ENCODE peak calls at places on chromosomes 3 and 15, in seven cellular contexts. One of them, this sample, is unnamed.

GRCh38 chr3:150235799-150236198 is 172.3 kb upstream of the TSC22D2 start:
- DNase-seq in sigmoid colon: no peak
- DNase-seq in IMR-90: peak; percentile 91
- DNase-seq in effector memory CD4-positive, alpha-beta T cell: no peak
- DNase-seq in ovary: no peak
- DNase-seq in PC-3: peak; percentile 17
- DNase-seq in BE2C: no peak
- DNase-seq in this sample: no peak

GRCh38 chr15:98755138-98755537 is 106.8 kb downstream of the IGF1R start:
- DNase-seq in sigmoid colon: no peak
- DNase-seq in IMR-90: peak; percentile 29
- DNase-seq in effector memory CD4-positive, alpha-beta T cell: no peak
- DNase-seq in ovary: no peak
- DNase-seq in PC-3: no peak
- DNase-seq in BE2C: no peak
- DNase-seq in this sample: no peak

GRCh38 chr15:98850991-98851776 is 156.4 kb downstream of the PGPEP1L start:
- DNase-seq in sigmoid colon: peak; percentile 90
- DNase-seq in IMR-90: peak; percentile 70
- DNase-seq in effector memory CD4-positive, alpha-beta T cell: peak; percentile 50
- DNase-seq in ovary: peak; percentile 77
- DNase-seq in PC-3: peak; percentile 76
- DNase-seq in BE2C: peak; percentile 83
- DNase-seq in this sample: peak; percentile 71

GRCh38 chr15:34147371-34148140 is 45.7 kb downstream of the PGBD4 start:
- DNase-seq in sigmoid colon: no peak
- DNase-seq in IMR-90: peak; percentile 24
- DNase-seq in effector memory CD4-positive, alpha-beta T cell: no peak
- DNase-seq in ovary: no peak
- DNase-seq in PC-3: peak; percentile 78
- DNase-seq in BE2C: no peak
- DNase-seq in this sample: no peak

GRCh38 chr3:127192576-127193232 is at the start of gene PRR23E:
- DNase-seq in sigmoid colon: peak; percentile 36
- DNase-seq in IMR-90: no peak
- DNase-seq in effector memory CD4-positive, alpha-beta T cell: no peak
- DNase-seq in ovary: no peak
- DNase-seq in PC-3: no peak
- DNase-seq in BE2C: no peak
- DNase-seq in this sample: no peak

GRCh38 chr3:156677536-156677935 is 3.1 kb downstream of the TIPARP start:
- DNase-seq in sigmoid colon: no peak
- DNase-seq in IMR-90: no peak
- DNase-seq in effector memory CD4-positive, alpha-beta T cell: no peak
- DNase-seq in ovary: no peak
- DNase-seq in PC-3: no peak
- DNase-seq in BE2C: no peak
- DNase-seq in this sample: no peak

GRCh38 chr3:185439745-185440466 is 58.9 kb downstream of the TMEM41A start:
- DNase-seq in sigmoid colon: no peak
- DNase-seq in IMR-90: no peak
- DNase-seq in effector memory CD4-positive, alpha-beta T cell: no peak
- DNase-seq in ovary: no peak
- DNase-seq in PC-3: no peak
- DNase-seq in BE2C: no peak
- DNase-seq in this sample: no peak

GRCh38 chr3:27623085-27623753 is 98.9 kb downstream of the EOMES start:
- DNase-seq in sigmoid colon: no peak
- DNase-seq in IMR-90: peak; percentile 28
- DNase-seq in effector memory CD4-positive, alpha-beta T cell: no peak
- DNase-seq in ovary: no peak
- DNase-seq in PC-3: peak; percentile 77
- DNase-seq in BE2C: no peak
- DNase-seq in this sample: no peak

GRCh38 chr15:92079647-92080255 is 226.2 kb downstream of the SLCO3A1 start:
- DNase-seq in sigmoid colon: no peak
- DNase-seq in IMR-90: no peak
- DNase-seq in effector memory CD4-positive, alpha-beta T cell: no peak
- DNase-seq in ovary: no peak
- DNase-seq in PC-3: no peak
- DNase-seq in BE2C: no peak
- DNase-seq in this sample: no peak

GRCh38 chr3:156675744-156676466 is 1.5 kb downstream of the TIPARP start:
- DNase-seq in sigmoid colon: peak; percentile 66
- DNase-seq in IMR-90: peak; percentile 86
- DNase-seq in effector memory CD4-positive, alpha-beta T cell: peak; percentile 6
- DNase-seq in ovary: peak; percentile 17
- DNase-seq in PC-3: peak; percentile 99
- DNase-seq in BE2C: peak; percentile 38
- DNase-seq in this sample: peak; percentile 80

GRCh38 chr3:60579734-60580133 is 671.5 kb downstream of the FHIT start:
- DNase-seq in sigmoid colon: no peak
- DNase-seq in IMR-90: peak; percentile 90
- DNase-seq in effector memory CD4-positive, alpha-beta T cell: no peak
- DNase-seq in ovary: no peak
- DNase-seq in PC-3: peak; percentile 82
- DNase-seq in BE2C: peak; percentile 3
- DNase-seq in this sample: no peak

GRCh38 chr15:95347846-95348245 is 982.7 kb upstream of the NR2F2 start:
- DNase-seq in sigmoid colon: no peak
- DNase-seq in IMR-90: no peak
- DNase-seq in effector memory CD4-positive, alpha-beta T cell: no peak
- DNase-seq in ovary: no peak
- DNase-seq in PC-3: peak; percentile 8
- DNase-seq in BE2C: no peak
- DNase-seq in this sample: no peak

GRCh38 chr3:18284716-18285115 is 140.4 kb downstream of the SATB1 start:
- DNase-seq in sigmoid colon: no peak
- DNase-seq in IMR-90: no peak
- DNase-seq in effector memory CD4-positive, alpha-beta T cell: no peak
- DNase-seq in ovary: no peak
- DNase-seq in PC-3: no peak
- DNase-seq in BE2C: no peak
- DNase-seq in this sample: no peak

GRCh38 chr3:190586631-190587000 is 72.7 kb downstream of the IL1RAP start:
- DNase-seq in sigmoid colon: no peak
- DNase-seq in IMR-90: peak; percentile 62
- DNase-seq in effector memory CD4-positive, alpha-beta T cell: no peak
- DNase-seq in ovary: no peak
- DNase-seq in PC-3: peak; percentile 81
- DNase-seq in BE2C: no peak
- DNase-seq in this sample: no peak

GRCh38 chr15:66603301-66604179 is 37.7 kb upstream of the LCTL start:
- DNase-seq in sigmoid colon: peak; percentile 73
- DNase-seq in IMR-90: peak; percentile 62
- DNase-seq in effector memory CD4-positive, alpha-beta T cell: peak; percentile 18
- DNase-seq in ovary: peak; percentile 78
- DNase-seq in PC-3: peak; percentile 63
- DNase-seq in BE2C: peak; percentile 86
- DNase-seq in this sample: peak; percentile 93

GRCh38 chr3:189297957-189298356 is 126.2 kb downstream of the TPRG1 start:
- DNase-seq in sigmoid colon: no peak
- DNase-seq in IMR-90: no peak
- DNase-seq in effector memory CD4-positive, alpha-beta T cell: no peak
- DNase-seq in ovary: no peak
- DNase-seq in PC-3: peak; percentile 79
- DNase-seq in BE2C: no peak
- DNase-seq in this sample: no peak

GRCh38 chr3:23068016-23068728 is 135.0 kb upstream of the UBE2E2 start:
- DNase-seq in sigmoid colon: no peak
- DNase-seq in IMR-90: no peak
- DNase-seq in effector memory CD4-positive, alpha-beta T cell: no peak
- DNase-seq in ovary: no peak
- DNase-seq in PC-3: no peak
- DNase-seq in BE2C: no peak
- DNase-seq in this sample: peak; percentile 4

GRCh38 chr3:38404286-38404685 is 49.4 kb upstream of the ACVR2B start:
- DNase-seq in sigmoid colon: peak; percentile 86
- DNase-seq in IMR-90: peak; percentile 53
- DNase-seq in effector memory CD4-positive, alpha-beta T cell: no peak
- DNase-seq in ovary: no peak
- DNase-seq in PC-3: peak; percentile 57
- DNase-seq in BE2C: no peak
- DNase-seq in this sample: no peak

GRCh38 chr3:192422321-192422997 is 304.9 kb downstream of the FGF12 start:
- DNase-seq in sigmoid colon: no peak
- DNase-seq in IMR-90: no peak
- DNase-seq in effector memory CD4-positive, alpha-beta T cell: no peak
- DNase-seq in ovary: no peak
- DNase-seq in PC-3: peak; percentile 19
- DNase-seq in BE2C: no peak
- DNase-seq in this sample: no peak

GRCh38 chr3:48966367-48966766 is 23.7 kb upstream of the P4HTM start:
- DNase-seq in sigmoid colon: no peak
- DNase-seq in IMR-90: peak; percentile 3
- DNase-seq in effector memory CD4-positive, alpha-beta T cell: no peak
- DNase-seq in ovary: no peak
- DNase-seq in PC-3: no peak
- DNase-seq in BE2C: no peak
- DNase-seq in this sample: no peak

GRCh38 chr15:87874896-87875661 is 381.5 kb downstream of the NTRK3 start:
- DNase-seq in sigmoid colon: peak; percentile 65
- DNase-seq in IMR-90: peak; percentile 65
- DNase-seq in effector memory CD4-positive, alpha-beta T cell: no peak
- DNase-seq in ovary: no peak
- DNase-seq in PC-3: no peak
- DNase-seq in BE2C: no peak
- DNase-seq in this sample: no peak

GRCh38 chr15:99582508-99582960 is 16.8 kb downstream of the MEF2A start:
- DNase-seq in sigmoid colon: no peak
- DNase-seq in IMR-90: no peak
- DNase-seq in effector memory CD4-positive, alpha-beta T cell: no peak
- DNase-seq in ovary: no peak
- DNase-seq in PC-3: no peak
- DNase-seq in BE2C: no peak
- DNase-seq in this sample: no peak

GRCh38 chr3:141561426-141562034 is 74.7 kb downstream of the RASA2 start:
- DNase-seq in sigmoid colon: no peak
- DNase-seq in IMR-90: peak; percentile 80
- DNase-seq in effector memory CD4-positive, alpha-beta T cell: peak; percentile 17
- DNase-seq in ovary: no peak
- DNase-seq in PC-3: peak; percentile 70
- DNase-seq in BE2C: peak; percentile 47
- DNase-seq in this sample: peak; percentile 63

GRCh38 chr15:80201256-80202015 is 48.6 kb downstream of the FAH start:
- DNase-seq in sigmoid colon: no peak
- DNase-seq in IMR-90: no peak
- DNase-seq in effector memory CD4-positive, alpha-beta T cell: no peak
- DNase-seq in ovary: no peak
- DNase-seq in PC-3: no peak
- DNase-seq in BE2C: no peak
- DNase-seq in this sample: peak; percentile 8

GRCh38 chr15:80199869-80200268 is 47.1 kb downstream of the FAH start:
- DNase-seq in sigmoid colon: no peak
- DNase-seq in IMR-90: no peak
- DNase-seq in effector memory CD4-positive, alpha-beta T cell: no peak
- DNase-seq in ovary: no peak
- DNase-seq in PC-3: no peak
- DNase-seq in BE2C: no peak
- DNase-seq in this sample: no peak

GRCh38 chr15:80202641-80203360 is 49.2 kb downstream of the CTXND1 start:
- DNase-seq in sigmoid colon: no peak
- DNase-seq in IMR-90: no peak
- DNase-seq in effector memory CD4-positive, alpha-beta T cell: no peak
- DNase-seq in ovary: no peak
- DNase-seq in PC-3: peak; percentile 45
- DNase-seq in BE2C: no peak
- DNase-seq in this sample: no peak

GRCh38 chr15:80203361-80203885 is 48.6 kb downstream of the CTXND1 start:
- DNase-seq in sigmoid colon: no peak
- DNase-seq in IMR-90: no peak
- DNase-seq in effector memory CD4-positive, alpha-beta T cell: no peak
- DNase-seq in ovary: no peak
- DNase-seq in PC-3: no peak
- DNase-seq in BE2C: no peak
- DNase-seq in this sample: no peak

DNA sequence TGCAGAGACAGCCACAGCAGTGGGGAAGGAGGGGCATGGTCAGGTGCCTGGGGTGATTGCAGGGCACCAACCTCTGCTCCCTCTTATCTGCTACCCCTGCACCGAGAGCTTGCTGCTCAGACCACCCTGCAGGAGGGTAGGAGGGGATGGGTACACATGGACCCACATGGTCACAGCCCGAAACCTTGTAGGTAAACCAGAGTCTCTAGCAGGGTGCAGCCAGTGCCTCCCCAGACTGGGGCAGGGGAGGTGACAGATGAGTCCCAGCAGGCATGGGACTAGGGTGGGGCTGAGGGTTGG is 49.2 kb downstream of the FAH start:
- DNase-seq in sigmoid colon: no peak
- DNase-seq in IMR-90: no peak
- DNase-seq in effector memory CD4-positive, alpha-beta T cell: no peak
- DNase-seq in ovary: no peak
- DNase-seq in PC-3: no peak
- DNase-seq in BE2C: no peak
- DNase-seq in this sample: no peak
- H3K4me3 ChIP-seq in sigmoid colon: no peak overlapping the region
- H3K4me3 ChIP-seq in IMR-90: no peak overlapping the region
- H3K4me3 ChIP-seq in effector memory CD4-positive, alpha-beta T cell: no peak overlapping the region
- H3K4me3 ChIP-seq in ovary: no peak overlapping the region
- H3K4me3 ChIP-seq in PC-3: no peak overlapping the region
- H3K4me3 ChIP-seq in BE2C: no peak overlapping the region
- H3K4me3 ChIP-seq in this sample: no peak overlapping the region

DNA sequence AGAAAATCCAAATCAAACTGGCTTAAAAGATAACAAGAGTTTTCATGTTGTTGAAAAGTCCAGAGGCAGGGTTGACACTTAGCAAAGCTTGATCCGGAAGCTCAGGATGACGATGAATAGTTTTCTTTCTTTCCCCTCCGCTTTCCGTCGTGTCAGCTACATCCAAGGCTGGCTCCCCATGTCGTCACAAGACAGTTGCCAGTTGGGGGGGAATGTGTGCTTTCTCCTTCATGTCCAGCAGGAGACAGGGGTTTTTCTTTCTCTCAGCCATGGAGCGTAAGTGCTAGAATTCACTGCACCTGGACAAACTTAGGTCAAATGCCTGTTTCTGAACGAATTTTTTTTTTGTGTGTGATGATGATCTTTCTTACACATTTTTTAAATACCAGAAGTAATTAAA is 273.8 kb upstream of the RGMA start:
- DNase-seq in sigmoid colon: peak; percentile 40
- DNase-seq in IMR-90: no peak
- DNase-seq in effector memory CD4-positive, alpha-beta T cell: no peak
- DNase-seq in ovary: no peak
- DNase-seq in PC-3: no peak
- DNase-seq in BE2C: no peak
- DNase-seq in this sample: no peak
- H3K4me1 ChIP-seq in sigmoid colon: peaks cover 34% of the 10 kb centered on the region
- H3K4me1 ChIP-seq in IMR-90: no peaks in the 10 kb centered on the region
- H3K4me1 ChIP-seq in effector memory CD4-positive, alpha-beta T cell: no peaks in the 10 kb centered on the region
- H3K4me1 ChIP-seq in ovary: no peaks in the 10 kb centered on the region
- H3K4me1 ChIP-seq in PC-3: no peaks in the 10 kb centered on the region
- H3K4me1 ChIP-seq in BE2C: no peaks in the 10 kb centered on the region
- H3K4me1 ChIP-seq in this sample: no peaks in the 10 kb centered on the region

GRCh38 chr3:169673521-169673920 is 10.0 kb upstream of the MECOM start:
- DNase-seq in sigmoid colon: no peak
- DNase-seq in IMR-90: no peak
- DNase-seq in effector memory CD4-positive, alpha-beta T cell: no peak
- DNase-seq in ovary: no peak
- DNase-seq in PC-3: no peak
- DNase-seq in BE2C: no peak
- DNase-seq in this sample: no peak
- H3K27me3 ChIP-seq in sigmoid colon: peaks cover 5% of the 10 kb centered on the region
- H3K27me3 ChIP-seq in IMR-90: peaks cover 11% of the 10 kb centered on the region
- H3K27me3 ChIP-seq in effector memory CD4-positive, alpha-beta T cell: peaks cover 25% of the 10 kb centered on the region
- H3K27me3 ChIP-seq in ovary: no peaks in the 10 kb centered on the region
- H3K27me3 ChIP-seq in PC-3: no peaks in the 10 kb centered on the region
- H3K27me3 ChIP-seq in BE2C: peaks cover 39% of the 10 kb centered on the region
- H3K27me3 ChIP-seq in this sample: peaks cover 3% of the 10 kb centered on the region

GRCh38 chr15:25742008-25742407 is 121.1 kb downstream of the ATP10A start:
- DNase-seq in sigmoid colon: no peak
- DNase-seq in IMR-90: no peak
- DNase-seq in effector memory CD4-positive, alpha-beta T cell: no peak
- DNase-seq in ovary: no peak
- DNase-seq in PC-3: no peak
- DNase-seq in BE2C: no peak
- DNase-seq in this sample: no peak
- H3K4me3 ChIP-seq in sigmoid colon: no peak overlapping the region
- H3K4me3 ChIP-seq in IMR-90: no peak overlapping the region
- H3K4me3 ChIP-seq in effector memory CD4-positive, alpha-beta T cell: no peak overlapping the region
- H3K4me3 ChIP-seq in ovary: no peak overlapping the region
- H3K4me3 ChIP-seq in PC-3: no peak overlapping the region
- H3K4me3 ChIP-seq in BE2C: no peak overlapping the region
- H3K4me3 ChIP-seq in this sample: no peak overlapping the region

This sample was measured in HAP-1.